ENCODE peak calls at places on chromosomes 6 and 20, in eight cellular contexts. J is ELR; M is activated T-cell treated with anti-CD3 and anti-CD28 coated beads for 1 hour; O is effector CD4-positive, alpha-beta T cell; P is cardiac fibroblast; D is mucosa of gallbladder; T is nucleus accumbens; A is Calu3. N is an unnamed sample.

GRCh38 chr6:56753801-56754200 is 111.1 kb upstream of the DST start:
- DNase-seq in A (no peak), P (no peak), J (no peak), D (no peak), M (no peak), T (no peak), O (no peak), N (no peak)

GRCh38 chr6:34146801-34147592 is 1.1 kb upstream of the GRM4 start:
- DNase-seq in O (no peak), P (peak; percentile 40), A (no peak), J (peak; percentile 31), M (no peak), T (no peak), D (no peak), N (no peak)

GRCh38 chr6:81562169-81562568 is 190.3 kb downstream of the TENT5A start:
- DNase-seq in A (peak; percentile 16), O (no peak), P (peak; percentile 70), T (no peak), D (no peak), J (peak; percentile 71), M (no peak), N (no peak)

GRCh38 chr20:37375227-37375626 is 29.3 kb downstream of the SRC start:
- DNase-seq in T (no peak), P (no peak), O (no peak), A (no peak), M (no peak), J (no peak), D (no peak), N (no peak)

GRCh38 chr6:92706976-92707375 is 712.4 kb downstream of the EPHA7 start:
- DNase-seq in J (no peak), O (no peak), M (no peak), T (no peak), D (no peak), A (no peak), P (no peak), N (no peak)

GRCh38 chr20:48040491-48040890 is 255.2 kb upstream of the SULF2 start:
- DNase-seq in A (no peak), D (no peak), T (no peak), M (no peak), J (no peak), P (no peak), O (no peak), N (no peak)

GRCh38 chr6:129501401-129502051 is 208.5 kb downstream of the ARHGAP18 start:
- DNase-seq in J (peak; percentile 98), P (peak; percentile 91), A (peak; percentile 71), D (peak; percentile 30), O (no peak), M (no peak), T (peak; percentile 34), N (peak; percentile 62)

GRCh38 chr6:144104898-144105487 is 9.6 kb upstream of the SF3B5 start:
- DNase-seq in A (peak; percentile 48), P (peak; percentile 89), T (no peak), J (peak; percentile 79), O (peak; percentile 43), D (peak; percentile 62), M (no peak), N (no peak)

GRCh38 chr6:119495230-119495683 is 145.7 kb upstream of the MAN1A1 start:
- DNase-seq in D (peak; percentile 46), A (no peak), T (no peak), P (no peak), M (no peak), O (no peak), J (no peak), N (no peak)

GRCh38 chr6:130906736-130907381 is 79.7 kb downstream of the SMLR1 start:
- DNase-seq in J (peak; percentile 74), M (no peak), O (no peak), T (no peak), A (no peak), P (peak; percentile 69), D (no peak), N (no peak)

GRCh38 chr20:672975-673604 is 2.5 kb downstream of the SCRT2 start:
- DNase-seq in M (no peak), D (no peak), T (no peak), A (no peak), J (no peak), O (no peak), P (no peak), N (no peak)

GRCh38 chr6:1510239-1510638 is 99.5 kb upstream of the FOXC1 start:
- DNase-seq in T (no peak), J (no peak), A (no peak), M (no peak), P (no peak), D (no peak), O (no peak), N (no peak)

GRCh38 chr6:30533460-30534294 is 22.6 kb downstream of the GNL1 start:
- DNase-seq in P (no peak), O (no peak), A (no peak), M (no peak), T (no peak), D (no peak), J (no peak), N (no peak)

GRCh38 chr6:154485784-154486183 is 24.7 kb downstream of the CNKSR3 start:
- DNase-seq in P (no peak), O (no peak), A (no peak), D (no peak), T (no peak), J (no peak), M (no peak), N (no peak)

GRCh38 chr20:15654208-15654649 is 919.0 kb downstream of the KIF16B start:
- DNase-seq in T (no peak), J (peak; percentile 28), O (no peak), M (no peak), P (peak; percentile 46), D (peak; percentile 39), A (peak; percentile 13), N (no peak)